ENCODE peak calls at places on chromosomes 1 and 21, in nine cellular contexts. One of them, this sample, is unnamed.

GRCh38 chr21:38346286-38346685 is 89.5 kb downstream of the KCNJ15 start:
- DNase-seq in iPS-NIHi11: no peak
- DNase-seq in globus pallidus: no peak
- DNase-seq in HFF-Myc: no peak
- DNase-seq in CD4-positive, alpha-beta memory T cell: no peak
- DNase-seq in iris pigment epithelial cell: no peak
- DNase-seq in amniotic stem cell: no peak
- DNase-seq in activated CD8-positive, alpha-beta memory T cell treated with anti-CD3 and anti-CD28 coated beads, Interleukin-2, amount 50 U/mL, for 4 hours: no peak
- DNase-seq in T-helper 22 cell: no peak
- DNase-seq in this sample: no peak

GRCh38 chr1:93844262-93845045 is 34.6 kb downstream of the DNTTIP2 start:
- DNase-seq in CD4-positive, alpha-beta memory T cell: peak
- DNase-seq in activated CD8-positive, alpha-beta memory T cell treated with anti-CD3 and anti-CD28 coated beads, Interleukin-2, amount 50 U/mL, for 4 hours: peak
- DNase-seq in amniotic stem cell: peak
- DNase-seq in iris pigment epithelial cell: peak
- DNase-seq in iPS-NIHi11: peak
- DNase-seq in globus pallidus: peak
- DNase-seq in T-helper 22 cell: peak
- DNase-seq in HFF-Myc: peak
- DNase-seq in this sample: peak

GRCh38 chr1:39959651-39960333 is 4.8 kb downstream of the MFSD2A start:
- DNase-seq in HFF-Myc: no peak
- DNase-seq in amniotic stem cell: no peak
- DNase-seq in T-helper 22 cell: no peak
- DNase-seq in iPS-NIHi11: no peak
- DNase-seq in iris pigment epithelial cell: no peak
- DNase-seq in activated CD8-positive, alpha-beta memory T cell treated with anti-CD3 and anti-CD28 coated beads, Interleukin-2, amount 50 U/mL, for 4 hours: no peak
- DNase-seq in CD4-positive, alpha-beta memory T cell: no peak
- DNase-seq in globus pallidus: no peak
- DNase-seq in this sample: no peak

GRCh38 chr1:164518692-164519332 is 40.2 kb upstream of the PBX1 start:
- DNase-seq in amniotic stem cell: no peak
- DNase-seq in activated CD8-positive, alpha-beta memory T cell treated with anti-CD3 and anti-CD28 coated beads, Interleukin-2, amount 50 U/mL, for 4 hours: no peak
- DNase-seq in T-helper 22 cell: no peak
- DNase-seq in globus pallidus: peak
- DNase-seq in CD4-positive, alpha-beta memory T cell: no peak
- DNase-seq in iPS-NIHi11: no peak
- DNase-seq in iris pigment epithelial cell: no peak
- DNase-seq in HFF-Myc: no peak
- DNase-seq in this sample: no peak

GRCh38 chr1:13888351-13888996 is 188.5 kb downstream of the PRDM2 start:
- DNase-seq in T-helper 22 cell: no peak
- DNase-seq in globus pallidus: no peak
- DNase-seq in activated CD8-positive, alpha-beta memory T cell treated with anti-CD3 and anti-CD28 coated beads, Interleukin-2, amount 50 U/mL, for 4 hours: no peak
- DNase-seq in HFF-Myc: no peak
- DNase-seq in iPS-NIHi11: no peak
- DNase-seq in CD4-positive, alpha-beta memory T cell: no peak
- DNase-seq in iris pigment epithelial cell: no peak
- DNase-seq in amniotic stem cell: no peak
- DNase-seq in this sample: no peak

GRCh38 chr1:204493145-204493881 is 1.3 kb downstream of the PIK3C2B start:
- DNase-seq in HFF-Myc: no peak
- DNase-seq in iPS-NIHi11: peak
- DNase-seq in CD4-positive, alpha-beta memory T cell: peak
- DNase-seq in activated CD8-positive, alpha-beta memory T cell treated with anti-CD3 and anti-CD28 coated beads, Interleukin-2, amount 50 U/mL, for 4 hours: no peak
- DNase-seq in amniotic stem cell: no peak
- DNase-seq in iris pigment epithelial cell: peak
- DNase-seq in globus pallidus: no peak
- DNase-seq in T-helper 22 cell: peak
- DNase-seq in this sample: no peak

GRCh38 chr1:151540982-151541377 is 871 bp downstream of the TUFT1 start:
- DNase-seq in globus pallidus: no peak
- DNase-seq in activated CD8-positive, alpha-beta memory T cell treated with anti-CD3 and anti-CD28 coated beads, Interleukin-2, amount 50 U/mL, for 4 hours: no peak
- DNase-seq in amniotic stem cell: no peak
- DNase-seq in HFF-Myc: no peak
- DNase-seq in CD4-positive, alpha-beta memory T cell: no peak
- DNase-seq in iris pigment epithelial cell: peak
- DNase-seq in T-helper 22 cell: no peak
- DNase-seq in iPS-NIHi11: peak
- DNase-seq in this sample: no peak

GRCh38 chr21:31630062-31630711 is 29.3 kb upstream of the SOD1 start:
- DNase-seq in activated CD8-positive, alpha-beta memory T cell treated with anti-CD3 and anti-CD28 coated beads, Interleukin-2, amount 50 U/mL, for 4 hours: no peak
- DNase-seq in amniotic stem cell: no peak
- DNase-seq in iPS-NIHi11: peak
- DNase-seq in T-helper 22 cell: no peak
- DNase-seq in CD4-positive, alpha-beta memory T cell: no peak
- DNase-seq in globus pallidus: no peak
- DNase-seq in iris pigment epithelial cell: peak
- DNase-seq in HFF-Myc: peak
- DNase-seq in this sample: no peak

GRCh38 chr1:200628223-200628868 is 7.8 kb upstream of the KIF14 start:
- DNase-seq in CD4-positive, alpha-beta memory T cell: peak
- DNase-seq in globus pallidus: no peak
- DNase-seq in HFF-Myc: no peak
- DNase-seq in iris pigment epithelial cell: no peak
- DNase-seq in iPS-NIHi11: no peak
- DNase-seq in amniotic stem cell: no peak
- DNase-seq in activated CD8-positive, alpha-beta memory T cell treated with anti-CD3 and anti-CD28 coated beads, Interleukin-2, amount 50 U/mL, for 4 hours: peak
- DNase-seq in T-helper 22 cell: peak
- DNase-seq in this sample: no peak

GRCh38 chr1:201881617-201882016 is 7.1 kb upstream of the SHISA4 start:
- DNase-seq in iris pigment epithelial cell: no peak
- DNase-seq in CD4-positive, alpha-beta memory T cell: no peak
- DNase-seq in HFF-Myc: no peak
- DNase-seq in iPS-NIHi11: no peak
- DNase-seq in amniotic stem cell: no peak
- DNase-seq in activated CD8-positive, alpha-beta memory T cell treated with anti-CD3 and anti-CD28 coated beads, Interleukin-2, amount 50 U/mL, for 4 hours: no peak
- DNase-seq in T-helper 22 cell: no peak
- DNase-seq in globus pallidus: no peak
- DNase-seq in this sample: no peak

GRCh38 chr21:17454315-17455027 is 58.4 kb upstream of the CXADR start:
- DNase-seq in T-helper 22 cell: no peak
- DNase-seq in iPS-NIHi11: peak
- DNase-seq in amniotic stem cell: peak
- DNase-seq in activated CD8-positive, alpha-beta memory T cell treated with anti-CD3 and anti-CD28 coated beads, Interleukin-2, amount 50 U/mL, for 4 hours: peak
- DNase-seq in iris pigment epithelial cell: peak
- DNase-seq in HFF-Myc: peak
- DNase-seq in CD4-positive, alpha-beta memory T cell: peak
- DNase-seq in globus pallidus: peak
- DNase-seq in this sample: no peak

GRCh38 chr1:56970280-56970679 is 4.5 kb upstream of the C8B start:
- DNase-seq in HFF-Myc: no peak
- DNase-seq in activated CD8-positive, alpha-beta memory T cell treated with anti-CD3 and anti-CD28 coated beads, Interleukin-2, amount 50 U/mL, for 4 hours: no peak
- DNase-seq in iPS-NIHi11: no peak
- DNase-seq in CD4-positive, alpha-beta memory T cell: no peak
- DNase-seq in iris pigment epithelial cell: no peak
- DNase-seq in globus pallidus: no peak
- DNase-seq in amniotic stem cell: no peak
- DNase-seq in T-helper 22 cell: no peak
- DNase-seq in this sample: no peak

GRCh38 chr1:5340560-5341130 is 651.6 kb downstream of the NPHP4 start:
- DNase-seq in iris pigment epithelial cell: no peak
- DNase-seq in T-helper 22 cell: no peak
- DNase-seq in amniotic stem cell: no peak
- DNase-seq in globus pallidus: no peak
- DNase-seq in activated CD8-positive, alpha-beta memory T cell treated with anti-CD3 and anti-CD28 coated beads, Interleukin-2, amount 50 U/mL, for 4 hours: no peak
- DNase-seq in CD4-positive, alpha-beta memory T cell: no peak
- DNase-seq in iPS-NIHi11: no peak
- DNase-seq in HFF-Myc: no peak
- DNase-seq in this sample: no peak

GRCh38 chr1:111624382-111624781 is 4.8 kb downstream of the RAP1A start:
- DNase-seq in globus pallidus: no peak
- DNase-seq in iris pigment epithelial cell: no peak
- DNase-seq in T-helper 22 cell: peak
- DNase-seq in activated CD8-positive, alpha-beta memory T cell treated with anti-CD3 and anti-CD28 coated beads, Interleukin-2, amount 50 U/mL, for 4 hours: no peak
- DNase-seq in amniotic stem cell: no peak
- DNase-seq in HFF-Myc: no peak
- DNase-seq in iPS-NIHi11: no peak
- DNase-seq in CD4-positive, alpha-beta memory T cell: peak
- DNase-seq in this sample: peak

GRCh38 chr21:32771134-32771523 is 426 bp downstream of the PAXBP1 start:
- DNase-seq in T-helper 22 cell: peak
- DNase-seq in iris pigment epithelial cell: peak
- DNase-seq in HFF-Myc: no peak
- DNase-seq in activated CD8-positive, alpha-beta memory T cell treated with anti-CD3 and anti-CD28 coated beads, Interleukin-2, amount 50 U/mL, for 4 hours: peak
- DNase-seq in amniotic stem cell: no peak
- DNase-seq in CD4-positive, alpha-beta memory T cell: no peak
- DNase-seq in globus pallidus: no peak
- DNase-seq in iPS-NIHi11: peak
- DNase-seq in this sample: peak

GRCh38 chr1:10899490-10900264 is 103.2 kb upstream of the CASZ1 start:
- DNase-seq in activated CD8-positive, alpha-beta memory T cell treated with anti-CD3 and anti-CD28 coated beads, Interleukin-2, amount 50 U/mL, for 4 hours: no peak
- DNase-seq in globus pallidus: no peak
- DNase-seq in T-helper 22 cell: no peak
- DNase-seq in CD4-positive, alpha-beta memory T cell: no peak
- DNase-seq in iPS-NIHi11: peak
- DNase-seq in iris pigment epithelial cell: no peak
- DNase-seq in amniotic stem cell: no peak
- DNase-seq in HFF-Myc: no peak
- DNase-seq in this sample: no peak

GRCh38 chr1:169809370-169810095 is 14.8 kb upstream of the METTL18 start:
- DNase-seq in iPS-NIHi11: peak
- DNase-seq in activated CD8-positive, alpha-beta memory T cell treated with anti-CD3 and anti-CD28 coated beads, Interleukin-2, amount 50 U/mL, for 4 hours: peak
- DNase-seq in T-helper 22 cell: no peak
- DNase-seq in CD4-positive, alpha-beta memory T cell: no peak
- DNase-seq in HFF-Myc: peak
- DNase-seq in iris pigment epithelial cell: peak
- DNase-seq in amniotic stem cell: peak
- DNase-seq in globus pallidus: peak
- DNase-seq in this sample: no peak

GRCh38 chr1:210653771-210654170 is 325.1 kb downstream of the HHAT start:
- DNase-seq in CD4-positive, alpha-beta memory T cell: no peak
- DNase-seq in activated CD8-positive, alpha-beta memory T cell treated with anti-CD3 and anti-CD28 coated beads, Interleukin-2, amount 50 U/mL, for 4 hours: no peak
- DNase-seq in iris pigment epithelial cell: no peak
- DNase-seq in globus pallidus: no peak
- DNase-seq in iPS-NIHi11: no peak
- DNase-seq in amniotic stem cell: no peak
- DNase-seq in HFF-Myc: no peak
- DNase-seq in T-helper 22 cell: no peak
- DNase-seq in this sample: no peak

GRCh38 chr1:173997796-173998195 is 24.4 kb downstream of the RC3H1 start:
- DNase-seq in iris pigment epithelial cell: peak
- DNase-seq in HFF-Myc: no peak
- DNase-seq in amniotic stem cell: no peak
- DNase-seq in iPS-NIHi11: no peak
- DNase-seq in T-helper 22 cell: no peak
- DNase-seq in activated CD8-positive, alpha-beta memory T cell treated with anti-CD3 and anti-CD28 coated beads, Interleukin-2, amount 50 U/mL, for 4 hours: no peak
- DNase-seq in globus pallidus: no peak
- DNase-seq in CD4-positive, alpha-beta memory T cell: no peak
- DNase-seq in this sample: no peak

GRCh38 chr1:221644176-221644510 is 97.7 kb downstream of the DUSP10 start:
- DNase-seq in iPS-NIHi11: no peak
- DNase-seq in CD4-positive, alpha-beta memory T cell: no peak
- DNase-seq in iris pigment epithelial cell: no peak
- DNase-seq in globus pallidus: no peak
- DNase-seq in activated CD8-positive, alpha-beta memory T cell treated with anti-CD3 and anti-CD28 coated beads, Interleukin-2, amount 50 U/mL, for 4 hours: no peak
- DNase-seq in amniotic stem cell: no peak
- DNase-seq in T-helper 22 cell: no peak
- DNase-seq in HFF-Myc: no peak
- DNase-seq in this sample: no peak

GRCh38 chr1:86429122-86429725 is 5.3 kb downstream of the CLCA2 start:
- DNase-seq in iPS-NIHi11: no peak
- DNase-seq in HFF-Myc: no peak
- DNase-seq in activated CD8-positive, alpha-beta memory T cell treated with anti-CD3 and anti-CD28 coated beads, Interleukin-2, amount 50 U/mL, for 4 hours: no peak
- DNase-seq in amniotic stem cell: no peak
- DNase-seq in globus pallidus: no peak
- DNase-seq in T-helper 22 cell: no peak
- DNase-seq in CD4-positive, alpha-beta memory T cell: no peak
- DNase-seq in iris pigment epithelial cell: peak
- DNase-seq in this sample: peak

GRCh38 chr1:84847253-84848247 is 45.5 kb downstream of the LPAR3 start:
- DNase-seq in T-helper 22 cell: no peak
- DNase-seq in iris pigment epithelial cell: peak
- DNase-seq in HFF-Myc: peak
- DNase-seq in amniotic stem cell: peak
- DNase-seq in globus pallidus: peak
- DNase-seq in iPS-NIHi11: peak
- DNase-seq in activated CD8-positive, alpha-beta memory T cell treated with anti-CD3 and anti-CD28 coated beads, Interleukin-2, amount 50 U/mL, for 4 hours: no peak
- DNase-seq in CD4-positive, alpha-beta memory T cell: peak
- DNase-seq in this sample: no peak

GRCh38 chr1:119453021-119453420 is 38.1 kb downstream of the HSD3B2 start:
- DNase-seq in iPS-NIHi11: no peak
- DNase-seq in activated CD8-positive, alpha-beta memory T cell treated with anti-CD3 and anti-CD28 coated beads, Interleukin-2, amount 50 U/mL, for 4 hours: no peak
- DNase-seq in HFF-Myc: peak
- DNase-seq in globus pallidus: no peak
- DNase-seq in amniotic stem cell: no peak
- DNase-seq in CD4-positive, alpha-beta memory T cell: no peak
- DNase-seq in iris pigment epithelial cell: peak
- DNase-seq in T-helper 22 cell: no peak
- DNase-seq in this sample: no peak

GRCh38 chr1:180131510-180131909 is 23.2 kb upstream of the QSOX1 start:
- DNase-seq in HFF-Myc: no peak
- DNase-seq in amniotic stem cell: peak
- DNase-seq in CD4-positive, alpha-beta memory T cell: no peak
- DNase-seq in T-helper 22 cell: no peak
- DNase-seq in globus pallidus: no peak
- DNase-seq in iris pigment epithelial cell: peak
- DNase-seq in activated CD8-positive, alpha-beta memory T cell treated with anti-CD3 and anti-CD28 coated beads, Interleukin-2, amount 50 U/mL, for 4 hours: no peak
- DNase-seq in iPS-NIHi11: no peak
- DNase-seq in this sample: no peak

GRCh38 chr1:44648514-44649250 is 25.6 kb downstream of the TMEM53 start:
- DNase-seq in globus pallidus: no peak
- DNase-seq in HFF-Myc: no peak
- DNase-seq in T-helper 22 cell: no peak
- DNase-seq in amniotic stem cell: no peak
- DNase-seq in CD4-positive, alpha-beta memory T cell: no peak
- DNase-seq in iris pigment epithelial cell: no peak
- DNase-seq in activated CD8-positive, alpha-beta memory T cell treated with anti-CD3 and anti-CD28 coated beads, Interleukin-2, amount 50 U/mL, for 4 hours: no peak
- DNase-seq in iPS-NIHi11: no peak
- DNase-seq in this sample: no peak

GRCh38 chr1:169072945-169073725 is 33.4 kb upstream of the ATP1B1 start:
- DNase-seq in T-helper 22 cell: no peak
- DNase-seq in iPS-NIHi11: no peak
- DNase-seq in CD4-positive, alpha-beta memory T cell: no peak
- DNase-seq in globus pallidus: no peak
- DNase-seq in iris pigment epithelial cell: no peak
- DNase-seq in amniotic stem cell: no peak
- DNase-seq in HFF-Myc: no peak
- DNase-seq in activated CD8-positive, alpha-beta memory T cell treated with anti-CD3 and anti-CD28 coated beads, Interleukin-2, amount 50 U/mL, for 4 hours: no peak
- DNase-seq in this sample: no peak

GRCh38 chr1:206714331-206715058 is 29.8 kb downstream of the MAPKAPK2 start:
- DNase-seq in iris pigment epithelial cell: peak
- DNase-seq in CD4-positive, alpha-beta memory T cell: peak
- DNase-seq in globus pallidus: no peak
- DNase-seq in activated CD8-positive, alpha-beta memory T cell treated with anti-CD3 and anti-CD28 coated beads, Interleukin-2, amount 50 U/mL, for 4 hours: no peak
- DNase-seq in T-helper 22 cell: peak
- DNase-seq in HFF-Myc: peak
- DNase-seq in amniotic stem cell: no peak
- DNase-seq in iPS-NIHi11: no peak
- DNase-seq in this sample: no peak

GRCh38 chr1:171628225-171628624 is 6.2 kb downstream of the MYOCOS start:
- DNase-seq in amniotic stem cell: no peak
- DNase-seq in globus pallidus: no peak
- DNase-seq in CD4-positive, alpha-beta memory T cell: no peak
- DNase-seq in T-helper 22 cell: no peak
- DNase-seq in HFF-Myc: no peak
- DNase-seq in iPS-NIHi11: no peak
- DNase-seq in iris pigment epithelial cell: no peak
- DNase-seq in activated CD8-positive, alpha-beta memory T cell treated with anti-CD3 and anti-CD28 coated beads, Interleukin-2, amount 50 U/mL, for 4 hours: no peak
- DNase-seq in this sample: no peak

GRCh38 chr1:43600033-43601020 is 49.6 kb upstream of the KDM4A start:
- DNase-seq in amniotic stem cell: no peak
- DNase-seq in activated CD8-positive, alpha-beta memory T cell treated with anti-CD3 and anti-CD28 coated beads, Interleukin-2, amount 50 U/mL, for 4 hours: no peak
- DNase-seq in CD4-positive, alpha-beta memory T cell: no peak
- DNase-seq in iPS-NIHi11: peak
- DNase-seq in globus pallidus: no peak
- DNase-seq in HFF-Myc: no peak
- DNase-seq in iris pigment epithelial cell: no peak
- DNase-seq in T-helper 22 cell: no peak
- DNase-seq in this sample: no peak

GRCh38 chr1:183180634-183181056 is 5.4 kb upstream of the LAMC2 start:
- DNase-seq in T-helper 22 cell: no peak
- DNase-seq in iPS-NIHi11: peak
- DNase-seq in amniotic stem cell: peak
- DNase-seq in CD4-positive, alpha-beta memory T cell: no peak
- DNase-seq in globus pallidus: peak
- DNase-seq in iris pigment epithelial cell: peak
- DNase-seq in HFF-Myc: peak
- DNase-seq in activated CD8-positive, alpha-beta memory T cell treated with anti-CD3 and anti-CD28 coated beads, Interleukin-2, amount 50 U/mL, for 4 hours: no peak
- DNase-seq in this sample: no peak

GRCh38 chr1:20322825-20323612 is 32.3 kb downstream of the VWA5B1 start:
- DNase-seq in HFF-Myc: no peak
- DNase-seq in iris pigment epithelial cell: peak
- DNase-seq in globus pallidus: no peak
- DNase-seq in CD4-positive, alpha-beta memory T cell: peak
- DNase-seq in iPS-NIHi11: no peak
- DNase-seq in amniotic stem cell: no peak
- DNase-seq in T-helper 22 cell: no peak
- DNase-seq in activated CD8-positive, alpha-beta memory T cell treated with anti-CD3 and anti-CD28 coated beads, Interleukin-2, amount 50 U/mL, for 4 hours: no peak
- DNase-seq in this sample: peak

This sample was measured in CD4-positive, CD25-positive, alpha-beta regulatory T cell.